ENCODE peak calls at places on chromosome 16, in eight cellular contexts. V, J, E, O, I, Y, R and F are unnamed samples. For H3K27me3, the result is how much of the 10 kb centered on the place peaks cover.

GRCh38 chr16:87076950-87077749 is 240.0 kb downstream of the C16orf95 start:
- DNase-seq in I (peak), Y (peak), R (peak), O (no peak), E (no peak), V (peak), J (no peak), F (peak)

GRCh38 chr16:68893710-68894705 is 50.7 kb downstream of the TANGO6 start:
- DNase-seq in I (no peak), Y (peak), O (no peak), V (peak), R (no peak), E (no peak), J (no peak), F (no peak)

GRCh38 chr16:71504901-71505300 is 15.8 kb upstream of the ZNF19 start:
- DNase-seq in R (no peak), I (peak), E (no peak), V (no peak), O (no peak), Y (no peak), J (no peak), F (no peak)

GRCh38 chr16:15396948-15397594 is 1.5 kb downstream of the MPV17L start:
- DNase-seq in V (no peak), Y (no peak), E (no peak), I (no peak), R (no peak), J (no peak), O (no peak), F (no peak)

GRCh38 chr16:71440669-71441347 is 1.0 kb downstream of the TLE7 start:
- DNase-seq in O (no peak), J (no peak), Y (no peak), R (no peak), E (no peak), V (no peak), I (no peak), F (no peak)

GRCh38 chr16:1019234-1019933 is 37.8 kb downstream of the SOX8 start:
- DNase-seq in Y (peak), J (no peak), R (no peak), V (peak), O (no peak), I (peak), E (peak), F (no peak)

GRCh38 chr16:58418601-58419000 is 26.3 kb downstream of the GINS3 start:
- DNase-seq in I (peak), J (no peak), E (no peak), Y (peak), O (no peak), R (no peak), V (peak), F (peak)

GRCh38 chr16:1794221-1794871 is 841 bp upstream of the IGFALS start:
- DNase-seq in I (no peak), V (no peak), R (peak), Y (no peak), O (no peak), J (no peak), E (peak), F (peak)

GRCh38 chr16:10031473-10031872 is 150.8 kb downstream of the GRIN2A start:
- DNase-seq in J (no peak), I (no peak), O (no peak), E (no peak), V (no peak), Y (no peak), R (no peak), F (no peak)

GRCh38 chr16:70750893-70751467 is 50.0 kb downstream of the VAC14 start:
- DNase-seq in I (no peak), E (peak), J (no peak), Y (peak), O (no peak), V (peak), R (peak), F (peak)

GRCh38 chr16:19698480-19699465 is 19.3 kb downstream of the KNOP1 start:
- DNase-seq in R (no peak), I (no peak), Y (peak), E (peak), O (no peak), V (no peak), J (no peak), F (peak)

GRCh38 chr16:87853411-87854052 is 15.8 kb downstream of the SLC7A5 start:
- DNase-seq in V (peak), Y (peak), R (peak), E (peak), I (peak), J (peak), O (peak), F (peak)

GRCh38 chr16:31504159-31504558 is 4.0 kb downstream of the RUSF1 start:
- DNase-seq in O (no peak), I (no peak), V (no peak), J (no peak), E (peak), R (no peak), Y (no peak), F (no peak)

GRCh38 chr16:64589836-64590235 is 532.0 kb downstream of the CDH11 start:
- DNase-seq in V (no peak), R (no peak), E (no peak), Y (peak), O (no peak), J (no peak), I (no peak), F (no peak)

GRCh38 chr16:46782320-46782719 is 34.2 kb upstream of the MYLK3 start:
- DNase-seq in Y (no peak), E (no peak), R (no peak), J (no peak), O (no peak), I (no peak), V (no peak), F (no peak)

GRCh38 chr16:88759245-88759975 is 25.6 kb downstream of the PIEZO1 start:
- DNase-seq in O (peak), Y (peak), I (no peak), V (no peak), R (peak), J (peak), E (no peak), F (peak)

GRCh38 chr16:27237229-27238015 is 31.1 kb downstream of the NSMCE1 start:
- DNase-seq in V (no peak), Y (no peak), O (peak), I (no peak), R (peak), E (no peak), J (peak), F (peak)

GRCh38 chr16:85017603-85018002 is 6.3 kb upstream of the ZDHHC7 start:
- DNase-seq in I (no peak), E (no peak), Y (no peak), O (no peak), V (no peak), J (no peak), R (no peak), F (no peak)
- H3K27me3 ChIP-seq in I (under half), E (under half), Y (under half), O (under half), V (under half), J (under half), R (under half), F (under half)

DNA sequence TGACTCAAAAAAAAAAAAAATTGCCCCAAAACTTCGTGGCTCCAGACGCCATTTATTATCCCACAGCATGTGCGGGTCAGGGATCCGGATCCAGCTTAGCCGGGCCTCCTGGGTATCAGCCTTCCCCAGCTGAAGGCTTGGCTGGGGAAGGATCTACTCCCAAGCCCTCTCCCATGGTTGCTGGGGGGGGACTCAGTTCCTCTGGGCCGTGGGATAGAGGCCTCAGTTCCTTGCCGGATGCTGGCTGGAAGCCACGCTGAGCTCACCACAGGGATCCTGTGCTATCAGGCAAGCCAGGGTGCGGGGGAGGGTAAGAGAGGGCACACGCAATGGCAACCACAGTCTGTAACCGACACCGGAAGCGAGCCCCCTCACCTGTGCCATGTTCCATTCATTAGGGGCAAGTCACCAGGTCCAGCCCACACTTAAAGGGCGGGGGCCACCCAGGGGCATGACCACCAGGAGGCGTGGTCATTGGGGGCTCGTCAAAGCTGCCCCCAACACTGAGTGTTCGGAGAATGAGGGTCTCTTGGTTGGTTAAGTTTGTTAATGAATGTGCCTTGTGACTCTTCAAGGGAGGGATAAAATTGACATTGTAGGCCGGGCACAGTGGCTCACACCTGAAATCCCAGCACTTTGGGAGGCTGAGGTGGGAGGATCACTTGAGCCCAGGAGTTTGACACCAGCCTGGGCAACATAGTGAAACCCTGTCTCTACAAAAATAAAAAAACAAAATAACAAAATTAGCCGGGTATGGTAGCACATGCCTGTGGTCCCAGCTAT is 210.0 kb upstream of the GSE1 start:
- DNase-seq in Y (peak), E (peak), I (no peak), O (no peak), J (no peak), V (peak), R (peak), F (peak)
- H3K27me3 ChIP-seq in Y (under half), E (under half), I (under half), O (under half), J (under half), V (under half), R (under half), F (under half)

GRCh38 chr16:47884131-47884725 is 271.6 kb downstream of the ABCC12 start:
- DNase-seq in I (peak), V (no peak), R (no peak), O (no peak), J (no peak), E (no peak), Y (no peak), F (no peak)
- H3K27me3 ChIP-seq in I (under half), V (under half), R (under half), O (under half), J (under half), E (under half), Y (under half), F (under half)

GRCh38 chr16:3010510-3010909 is 2.2 kb upstream of the CLDN9 start:
- DNase-seq in E (no peak), Y (no peak), O (no peak), I (no peak), J (no peak), R (no peak), V (no peak), F (no peak)

GRCh38 chr16:3013491-3013951 is 798 bp downstream of the CLDN9 start:
- DNase-seq in O (no peak), I (no peak), E (no peak), J (no peak), Y (no peak), V (no peak), R (no peak), F (no peak)

GRCh38 chr16:3012828-3013420 is at the start of gene CLDN9:
- DNase-seq in R (peak), Y (no peak), I (no peak), J (no peak), O (no peak), E (no peak), V (no peak), F (no peak)

GRCh38 chr16:3013998-3014690 is 1.4 kb downstream of the CLDN9 start:
- DNase-seq in Y (no peak), J (no peak), E (no peak), R (no peak), O (no peak), V (no peak), I (no peak), F (no peak)

GRCh38 chr16:3012246-3012645 is 477 bp upstream of the CLDN9 start:
- DNase-seq in J (no peak), I (no peak), V (no peak), Y (no peak), R (no peak), E (no peak), O (no peak), F (no peak)
- H3K27me3 ChIP-seq in J (under half), I (under half), V (half or more), Y (under half), R (under half), E (under half), O (under half), F (under half)

GRCh38 chr16:49704586-49705155 is 151.2 kb downstream of the ZNF423 start:
- DNase-seq in Y (no peak), R (no peak), E (no peak), V (no peak), J (no peak), O (no peak), I (no peak), F (no peak)
- H3K27me3 ChIP-seq in Y (under half), R (under half), E (under half), V (under half), J (under half), O (under half), I (under half), F (under half)

GRCh38 chr16:67543036-67543435 is 14.4 kb downstream of the RIPOR1 start:
- DNase-seq in V (no peak), R (peak), O (no peak), Y (no peak), I (no peak), E (no peak), J (no peak), F (no peak)
- H3K27me3 ChIP-seq in V (under half), R (under half), O (under half), Y (under half), I (under half), E (under half), J (under half), F (under half)

GRCh38 chr16:75806487-75806886 is 80.2 kb upstream of the CPHXL start:
- DNase-seq in R (no peak), V (no peak), J (no peak), O (no peak), I (no peak), Y (no peak), E (no peak), F (no peak)
- H3K27me3 ChIP-seq in R (under half), V (under half), J (under half), O (under half), I (under half), Y (under half), E (under half), F (under half)